ENCODE peak calls at places on chromosomes 11 and 22, in four cellular contexts. One of them, this sample, is unnamed.

GRCh38 chr11:5928269-5928668 is 13.8 kb upstream of the OR56A3 start:
- DNase-seq in K562: no peak
- DNase-seq in WTC11: no peak
- DNase-seq in A549: no peak
- DNase-seq in this sample: no peak

GRCh38 chr11:119902656-119903181 is 173.7 kb upstream of the NECTIN1 start:
- DNase-seq in A549: no peak
- DNase-seq in K562: peak; percentile 37
- DNase-seq in WTC11: no peak
- DNase-seq in this sample: no peak

GRCh38 chr11:120125005-120125404 is 12.9 kb downstream of the TRIM29 start:
- DNase-seq in WTC11: no peak
- DNase-seq in K562: peak; percentile 63
- DNase-seq in A549: peak; percentile 31
- DNase-seq in this sample: peak; percentile 37

GRCh38 chr22:31346255-31346732 is at the start of gene PATZ1:
- DNase-seq in K562: peak; percentile 68
- DNase-seq in WTC11: peak; percentile 72
- DNase-seq in A549: peak; percentile 56
- DNase-seq in this sample: peak; percentile 91

GRCh38 chr11:78753297-78753696 is 178.6 kb upstream of the NARS2 start:
- DNase-seq in A549: no peak
- DNase-seq in K562: no peak
- DNase-seq in WTC11: no peak
- DNase-seq in this sample: no peak

GRCh38 chr11:112785104-112785503 is 176.1 kb upstream of the NCAM1 start:
- DNase-seq in A549: no peak
- DNase-seq in K562: no peak
- DNase-seq in WTC11: no peak
- DNase-seq in this sample: no peak

GRCh38 chr11:33988586-33989370 is 62.8 kb upstream of the CAPRIN1 start:
- DNase-seq in WTC11: no peak
- DNase-seq in K562: no peak
- DNase-seq in A549: no peak
- DNase-seq in this sample: no peak

GRCh38 chr22:39081557-39081956 is 4.5 kb downstream of the APOBEC3G start:
- DNase-seq in WTC11: no peak
- DNase-seq in A549: no peak
- DNase-seq in K562: no peak
- DNase-seq in this sample: no peak

GRCh38 chr11:17161515-17161914 is 46.3 kb downstream of the PIK3C2A start:
- DNase-seq in A549: no peak
- DNase-seq in K562: no peak
- DNase-seq in WTC11: no peak
- DNase-seq in this sample: no peak

GRCh38 chr11:29224739-29225384 is 792.0 kb downstream of the KCNA4 start:
- DNase-seq in K562: no peak
- DNase-seq in A549: no peak
- DNase-seq in WTC11: peak; percentile 56
- DNase-seq in this sample: no peak
- TF ChIP-seq NR3C1 in K562: no peak
- TF ChIP-seq NR3C1 in A549: no peak
- TF ChIP-seq NR3C1 in WTC11: no peak
- TF ChIP-seq NR3C1 in this sample: no peak

GRCh38 chr22:19536564-19536963 is 12.4 kb upstream of the CLDN5 start:
- DNase-seq in K562: no peak
- DNase-seq in A549: no peak
- DNase-seq in WTC11: no peak
- DNase-seq in this sample: no peak
- TF ChIP-seq NR3C1 in K562: no peak
- TF ChIP-seq NR3C1 in A549: no peak
- TF ChIP-seq NR3C1 in WTC11: no peak
- TF ChIP-seq NR3C1 in this sample: no peak

GRCh38 chr22:47879346-47879745 is 1116.9 kb downstream of the TBC1D22A start:
- DNase-seq in K562: no peak
- DNase-seq in A549: no peak
- DNase-seq in WTC11: no peak
- DNase-seq in this sample: no peak

GRCh38 chr22:47884200-47884599 is 1121.8 kb downstream of the TBC1D22A start:
- DNase-seq in WTC11: no peak
- DNase-seq in A549: peak; percentile 1
- DNase-seq in K562: no peak
- DNase-seq in this sample: no peak

GRCh38 chr22:47883757-47884156 is 1121.3 kb downstream of the TBC1D22A start:
- DNase-seq in A549: no peak
- DNase-seq in WTC11: no peak
- DNase-seq in K562: no peak
- DNase-seq in this sample: no peak

GRCh38 chr22:47872761-47873535 is 1110.5 kb downstream of the TBC1D22A start:
- DNase-seq in K562: no peak
- DNase-seq in A549: no peak
- DNase-seq in WTC11: no peak
- DNase-seq in this sample: no peak

DNA sequence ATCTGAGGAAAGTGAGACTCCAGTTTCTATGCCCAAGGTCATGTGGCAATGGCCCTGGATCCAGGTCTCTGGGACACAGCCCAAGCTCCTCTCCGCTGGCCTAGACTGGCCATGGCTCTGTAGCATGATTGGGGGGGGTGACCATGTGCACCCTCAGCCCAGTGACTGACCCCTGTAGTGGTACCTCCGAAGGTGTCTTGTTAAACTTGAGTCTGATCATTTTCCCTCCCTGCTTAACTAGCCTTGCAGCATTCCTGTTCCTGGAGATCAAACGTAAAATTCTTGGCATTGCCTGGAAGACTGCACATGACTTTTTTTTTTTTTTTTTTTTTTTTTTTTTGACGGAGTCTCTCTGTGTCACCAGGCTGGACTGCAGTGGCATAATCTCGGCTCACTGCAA is 1116.0 kb downstream of the TBC1D22A start:
- DNase-seq in K562: no peak
- DNase-seq in A549: no peak
- DNase-seq in WTC11: no peak
- DNase-seq in this sample: no peak
- TF ChIP-seq NR3C1 in K562: no peak
- TF ChIP-seq NR3C1 in A549: no peak
- TF ChIP-seq NR3C1 in WTC11: no peak
- TF ChIP-seq NR3C1 in this sample: no peak

DNA sequence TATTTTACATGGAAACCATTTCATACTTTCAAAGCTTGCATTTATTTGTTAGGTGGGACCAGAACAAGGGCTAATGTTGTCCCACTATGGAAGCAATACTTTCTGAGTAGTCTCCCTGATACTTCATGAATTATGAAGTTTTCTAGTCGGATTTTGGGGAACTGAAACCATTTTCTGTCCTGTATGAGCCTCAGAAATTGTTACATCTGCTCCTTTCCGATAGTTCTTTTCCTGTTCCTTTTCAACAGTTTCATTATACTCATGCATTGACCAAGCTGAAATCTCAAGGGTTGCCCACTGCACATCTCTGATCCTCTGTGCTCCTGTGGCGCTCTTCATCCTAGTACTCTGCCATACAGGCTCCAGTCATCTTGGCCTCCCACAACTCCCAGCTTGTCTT is 31.5 kb upstream of the GLYATL1 start:
- DNase-seq in A549: no peak
- DNase-seq in K562: no peak
- DNase-seq in WTC11: no peak
- DNase-seq in this sample: no peak
- TF ChIP-seq NR3C1 in A549: no peak
- TF ChIP-seq NR3C1 in K562: no peak
- TF ChIP-seq NR3C1 in WTC11: no peak
- TF ChIP-seq NR3C1 in this sample: no peak

This sample was measured in HepG2.